ENCODE peak calls at places on chromosomes 5 and 9, in six cellular contexts. C, S, N, Z, L and E are unnamed samples.
A peak's percentile ranks its signal among the peaks of the same experiment; 100 is the strongest.

GRCh38 chr5:156589104-156589858 is 260.8 kb upstream of the PPP1R2B start:
- DNase-seq in C (no peak), S (no peak), N (no peak), Z (no peak), L (no peak), E (no peak)

GRCh38 chr9:76020654-76021053 is 130.2 kb downstream of the PCSK5 start:
- DNase-seq in C (no peak), S (no peak), N (no peak), Z (no peak), L (no peak), E (no peak)

GRCh38 chr5:109989161-109989560 is 299.4 kb downstream of the MAN2A1 start:
- DNase-seq in C (no peak), S (no peak), N (no peak), Z (no peak), L (no peak), E (no peak)

GRCh38 chr5:34738381-34738780 is 82.3 kb downstream of the RAI14 start:
- DNase-seq in C (no peak), S (peak; percentile 36), N (no peak), Z (no peak), L (no peak), E (no peak)

GRCh38 chr5:163809480-163809879 is 304.1 kb downstream of the MAT2B start:
- DNase-seq in C (no peak), S (peak; percentile 76), N (no peak), Z (no peak), L (no peak), E (no peak)

GRCh38 chr5:172778223-172778814 is 7.3 kb upstream of the DUSP1 start:
- DNase-seq in C (no peak), S (peak; percentile 82), N (no peak), Z (peak; percentile 97), L (no peak), E (no peak)

GRCh38 chr5:107893642-107894041 is 222.9 kb upstream of the EFNA5 start:
- DNase-seq in C (no peak), S (peak; percentile 63), N (no peak), Z (peak; percentile 57), L (no peak), E (no peak)

GRCh38 chr9:15501179-15501578 is 9.6 kb downstream of the PSIP1 start:
- DNase-seq in C (no peak), S (peak; percentile 21), N (no peak), Z (no peak), L (no peak), E (no peak)

GRCh38 chr9:124512806-124513204 is 5.6 kb upstream of the NR5A1 start:
- DNase-seq in C (no peak), S (no peak), N (no peak), Z (no peak), L (no peak), E (no peak)

GRCh38 chr9:15423328-15423985 is 781 bp downstream of the SNAPC3 start:
- DNase-seq in C (no peak), S (peak; percentile 58), N (no peak), Z (peak; percentile 38), L (no peak), E (no peak)

GRCh38 chr9:92345582-92345981 is 19.8 kb downstream of the CENPP start:
- DNase-seq in C (no peak), S (no peak), N (no peak), Z (no peak), L (no peak), E (no peak)

GRCh38 chr5:26894719-26895263 is 143.6 kb downstream of the CDH9 start:
- DNase-seq in C (no peak), S (no peak), N (no peak), Z (no peak), L (no peak), E (no peak)

GRCh38 chr9:87301381-87301780 is 196.3 kb upstream of the DAPK1 start:
- DNase-seq in C (no peak), S (no peak), N (no peak), Z (no peak), L (no peak), E (no peak)

GRCh38 chr5:62778327-62779009 is 199.8 kb downstream of the LRRC70 start:
- DNase-seq in C (no peak), S (no peak), N (no peak), Z (no peak), L (no peak), E (no peak)

GRCh38 chr5:78293856-78294249 is 645 bp downstream of the AP3B1 start:
- DNase-seq in C (no peak), S (peak; percentile 15), N (no peak), Z (peak; percentile 11), L (no peak), E (no peak)

GRCh38 chr5:13278148-13278547 is 666.3 kb downstream of the DNAH5 start:
- DNase-seq in C (no peak), S (no peak), N (no peak), Z (no peak), L (no peak), E (no peak)

GRCh38 chr5:177472460-177473441 is 683 bp downstream of the DBN1 start:
- DNase-seq in C (peak; percentile 85), S (no peak), N (no peak), Z (no peak), L (peak; percentile 78), E (peak; percentile 39)

GRCh38 chr9:135216236-135216635 is 128.8 kb downstream of the OLFM1 start:
- DNase-seq in C (peak; percentile 37), S (no peak), N (no peak), Z (no peak), L (no peak), E (no peak)

GRCh38 chr5:150904479-150905311 is at the start of gene ZNF300:
- DNase-seq in C (peak; percentile 63), S (peak; percentile 97), N (peak; percentile 81), Z (peak; percentile 93), L (peak; percentile 93), E (peak; percentile 13)

GRCh38 chr5:150901446-150901845 is 3.3 kb downstream of the ZNF300 start:
- DNase-seq in C (no peak), S (no peak), N (no peak), Z (no peak), L (no peak), E (no peak)

GRCh38 chr5:150905312-150905683 is 518 bp upstream of the ZNF300 start:
- DNase-seq in C (no peak), S (no peak), N (no peak), Z (no peak), L (no peak), E (no peak)
- H3K9me3 ChIP-seq in C (no peaks in the 10 kb centered on the region), S (no peaks in the 10 kb centered on the region), N (peaks cover 12% of the 10 kb centered on the region), Z (peaks cover 25% of the 10 kb centered on the region), L (no peaks in the 10 kb centered on the region), E (peaks cover 13% of the 10 kb centered on the region)

GRCh38 chr9:40909821-40910220 is 218.7 kb downstream of the FOXD4L6 start:
- DNase-seq in C (no peak), S (no peak), N (no peak), Z (no peak), L (no peak), E (no peak)

GRCh38 chr9:40911647-40912046 is 216.8 kb downstream of the FOXD4L6 start:
- DNase-seq in C (no peak), S (no peak), N (no peak), Z (no peak), L (no peak), E (no peak)

GRCh38 chr9:40913096-40913719 is 215.3 kb downstream of the FOXD4L6 start:
- DNase-seq in C (no peak), S (no peak), N (no peak), Z (no peak), L (no peak), E (no peak)

GRCh38 chr9:40914772-40915659 is 213.5 kb downstream of the FOXD4L6 start:
- DNase-seq in C (no peak), S (no peak), N (no peak), Z (no peak), L (no peak), E (no peak)

DNA sequence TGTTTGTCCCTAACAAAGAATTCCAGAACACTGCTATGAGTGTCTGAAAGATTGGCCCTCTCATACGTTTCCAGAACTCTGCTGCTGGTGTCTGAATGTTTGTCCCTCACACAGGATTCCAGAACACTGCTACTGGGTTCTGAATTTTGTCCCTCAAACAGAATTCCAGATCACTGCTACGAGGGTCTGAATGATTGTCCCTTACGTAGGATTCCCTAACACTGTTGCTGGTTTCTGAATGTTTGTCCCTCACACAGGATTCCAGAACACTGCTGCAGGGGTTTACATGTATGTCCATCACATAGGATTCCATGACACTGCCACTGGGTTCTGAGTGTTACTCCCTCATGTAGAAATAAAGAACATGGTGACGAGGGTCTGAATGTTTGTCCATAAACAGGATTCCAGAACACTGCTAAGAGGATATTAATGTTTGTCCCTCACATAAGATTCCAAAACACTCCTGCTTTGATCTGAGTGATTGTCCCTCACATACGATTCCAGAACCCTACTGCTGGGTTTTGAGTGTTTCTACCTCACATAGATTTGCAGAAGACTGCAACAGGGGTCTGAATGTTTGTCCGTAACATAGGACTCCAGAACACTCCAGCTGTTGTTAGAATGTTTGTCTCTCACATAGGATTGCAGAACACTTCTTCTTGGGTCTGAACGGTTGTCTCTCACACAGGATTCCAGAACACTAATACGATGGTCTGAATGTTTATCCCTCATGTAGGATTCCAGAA is 214.4 kb downstream of the FOXD4L6 start:
- DNase-seq in C (no peak), S (no peak), N (no peak), Z (no peak), L (no peak), E (no peak)
- H3K9me3 ChIP-seq in C (peaks cover 57% of the 10 kb centered on the region), S (no peaks in the 10 kb centered on the region), N (peaks cover 84% of the 10 kb centered on the region), Z (peaks cover 3% of the 10 kb centered on the region), L (peaks cover 28% of the 10 kb centered on the region), E (peaks cover 57% of the 10 kb centered on the region)

DNA sequence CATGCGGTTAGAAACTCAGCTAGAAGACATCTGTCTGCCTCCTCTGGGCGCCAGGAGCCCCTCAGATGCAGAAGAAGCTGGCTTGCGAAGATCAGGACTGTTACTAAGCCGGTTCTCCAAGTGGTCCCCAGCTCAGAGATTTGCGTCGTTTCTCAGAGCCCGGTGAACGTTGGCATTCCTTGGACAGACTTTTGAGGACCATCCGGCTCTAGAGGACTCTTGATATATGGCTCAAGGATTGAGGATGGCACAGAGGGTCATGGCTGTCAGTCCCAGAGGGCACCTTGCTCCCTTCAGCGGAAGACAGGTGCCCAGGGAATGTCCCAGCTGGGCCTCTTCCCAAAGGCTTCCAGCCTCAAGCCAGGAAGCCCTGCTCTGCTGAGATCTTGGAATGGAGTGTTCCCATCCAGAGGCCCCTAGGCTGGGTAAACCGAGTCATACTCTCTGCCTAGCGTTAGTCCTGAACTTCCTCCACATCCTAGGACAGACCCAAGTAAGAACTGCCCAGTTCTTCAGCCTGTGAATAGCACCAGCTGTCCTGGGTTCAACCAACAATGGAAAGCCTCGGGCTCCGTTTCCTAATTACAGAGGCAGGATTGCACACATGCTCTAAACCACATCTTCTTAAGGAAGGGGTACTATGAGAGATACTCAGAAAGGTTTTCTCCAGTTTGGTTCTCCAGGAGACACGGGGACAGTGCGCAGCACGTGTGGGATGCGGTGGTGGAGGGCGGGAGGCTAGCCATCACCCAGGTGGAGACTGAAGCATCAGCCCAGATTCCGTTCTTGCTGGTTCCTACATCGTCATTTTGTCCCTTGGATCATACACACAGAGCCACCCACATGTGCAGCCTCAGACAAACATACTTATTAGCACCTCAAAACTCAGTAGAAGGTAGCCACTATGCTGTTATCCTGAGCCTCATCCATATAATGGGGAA is 51.4 kb downstream of the ZNF354C start:
- DNase-seq in C (no peak), S (no peak), N (no peak), Z (no peak), L (no peak), E (no peak)
- H3K9me3 ChIP-seq in C (no peaks in the 10 kb centered on the region), S (no peaks in the 10 kb centered on the region), N (peaks cover 75% of the 10 kb centered on the region), Z (peaks cover 34% of the 10 kb centered on the region), L (no peaks in the 10 kb centered on the region), E (peaks cover 3% of the 10 kb centered on the region)

DNA sequence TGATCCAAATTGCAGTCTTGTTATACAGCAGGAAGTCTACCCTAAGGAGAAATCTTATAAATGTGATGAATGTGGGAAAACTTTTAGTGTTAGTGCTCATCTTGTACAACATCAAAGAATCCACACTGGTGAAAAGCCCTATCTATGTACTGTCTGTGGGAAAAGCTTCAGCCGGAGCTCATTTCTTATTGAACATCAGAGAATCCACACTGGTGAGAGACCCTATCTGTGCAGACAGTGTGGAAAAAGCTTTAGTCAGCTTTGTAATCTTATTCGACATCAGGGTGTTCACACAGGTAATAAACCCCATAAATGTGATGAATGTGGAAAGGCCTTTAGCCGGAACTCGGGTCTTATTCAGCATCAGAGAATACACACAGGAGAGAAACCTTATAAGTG is 10.4 kb downstream of the ZNF189 start:
- DNase-seq in C (no peak), S (peak; percentile 47), N (no peak), Z (no peak), L (no peak), E (no peak)
- H3K9me3 ChIP-seq in C (peaks cover 55% of the 10 kb centered on the region), S (peaks cover 14% of the 10 kb centered on the region), N (peaks cover 77% of the 10 kb centered on the region), Z (peaks cover 59% of the 10 kb centered on the region), L (peaks cover 13% of the 10 kb centered on the region), E (peaks cover 45% of the 10 kb centered on the region)